ENCODE peak calls at places on chromosomes 7 and 10, in nine cellular contexts. Z, E, D, Q, F, T, V, G and C are unnamed samples.

GRCh38 chr7:111082351-111082750 is 8.6 kb upstream of the LRRN3 start:
- DNase-seq in E (no peak), V (no peak), T (no peak), Q (no peak), F (peak; percentile 74), D (no peak), Z (no peak), G (no peak), C (no peak)

GRCh38 chr10:97792058-97792721 is 20.4 kb upstream of the SFRP5 start:
- DNase-seq in V (peak; percentile 90), T (peak; percentile 60), D (peak; percentile 63), F (peak; percentile 25), E (peak; percentile 66), Z (peak; percentile 31), G (peak; percentile 67), Q (no peak), C (no peak)

GRCh38 chr7:63925262-63925625 is 73.4 kb upstream of the ZNF722 start:
- DNase-seq in F (no peak), G (no peak), Q (no peak), D (no peak), V (no peak), T (no peak), Z (no peak), E (no peak), C (no peak)

GRCh38 chr10:113524539-113525490 is 28.0 kb upstream of the HABP2 start:
- DNase-seq in G (no peak), Z (no peak), D (no peak), F (peak; percentile 5), Q (no peak), E (no peak), V (no peak), T (peak; percentile 23), C (no peak)

GRCh38 chr7:134832367-134832766 is 52.9 kb downstream of the CALD1 start:
- DNase-seq in D (no peak), F (no peak), Z (no peak), V (no peak), E (no peak), T (no peak), Q (no peak), G (no peak), C (no peak)

GRCh38 chr10:100982916-100983830 is 4.1 kb downstream of the MRPL43 start:
- DNase-seq in D (no peak), Q (peak; percentile 67), G (no peak), V (no peak), T (no peak), Z (peak; percentile 11), F (no peak), E (no peak), C (no peak)

GRCh38 chr10:30197186-30197585 is 137.8 kb upstream of the JCAD start:
- DNase-seq in E (no peak), F (no peak), T (no peak), Z (no peak), Q (no peak), D (no peak), V (no peak), G (no peak), C (no peak)

GRCh38 chr10:106925187-106925586 is 239.3 kb downstream of the SORCS1 start:
- DNase-seq in F (no peak), T (no peak), G (no peak), Z (no peak), D (no peak), V (peak; percentile 12), Q (no peak), E (no peak), C (no peak)

GRCh38 chr10:12539350-12540164 is 190.2 kb downstream of the CAMK1D start:
- DNase-seq in Q (no peak), V (no peak), F (no peak), G (no peak), T (no peak), D (peak; percentile 46), Z (no peak), E (no peak), C (no peak)

GRCh38 chr7:82443044-82443800 is at the start of gene CACNA2D1:
- DNase-seq in E (peak; percentile 31), F (no peak), D (peak; percentile 64), Q (no peak), G (no peak), V (peak; percentile 60), Z (no peak), T (peak; percentile 45), C (no peak)

GRCh38 chr10:22770270-22770669 is 55.9 kb upstream of the PIP4K2A start:
- DNase-seq in V (no peak), G (no peak), F (no peak), Q (no peak), E (no peak), T (no peak), D (no peak), Z (no peak), C (peak; percentile 77)

GRCh38 chr7:44824894-44825526 is 22.9 kb downstream of the H2AZ2 start:
- DNase-seq in Z (no peak), F (no peak), Q (no peak), T (peak; percentile 37), D (no peak), V (no peak), G (no peak), E (no peak), C (no peak)

GRCh38 chr7:122702872-122703510 is at the start of gene RNF148:
- DNase-seq in Q (no peak), F (no peak), T (no peak), G (no peak), D (no peak), V (no peak), Z (no peak), E (no peak), C (no peak)

GRCh38 chr10:6794441-6794840 is 214.4 kb upstream of the PRKCQ start:
- DNase-seq in E (no peak), Q (no peak), T (no peak), G (no peak), F (no peak), V (no peak), Z (no peak), D (no peak), C (no peak)

GRCh38 chr7:91126762-91127161 is 137.5 kb upstream of the FZD1 start:
- DNase-seq in E (no peak), F (no peak), Z (no peak), T (no peak), V (peak; percentile 66), Q (no peak), D (no peak), G (no peak), C (no peak)

GRCh38 chr10:1153253-1153763 is 97.1 kb downstream of the WDR37 start:
- DNase-seq in Q (no peak), V (no peak), F (no peak), D (no peak), G (no peak), T (no peak), E (no peak), Z (no peak), C (no peak)

GRCh38 chr10:6346621-6347020 is 143.9 kb downstream of the PFKFB3 start:
- DNase-seq in D (no peak), E (no peak), F (no peak), G (no peak), T (no peak), V (no peak), Q (no peak), Z (no peak), C (no peak)

GRCh38 chr7:151837285-151838042 is 39.5 kb downstream of the PRKAG2 start:
- DNase-seq in G (no peak), Q (no peak), V (peak; percentile 30), F (no peak), E (no peak), T (no peak), Z (no peak), D (peak; percentile 83), C (no peak)

GRCh38 chr7:106621393-106622132 is 39.4 kb downstream of the CCDC71L start:
- DNase-seq in Q (no peak), G (no peak), Z (no peak), T (no peak), V (no peak), D (no peak), F (no peak), E (no peak), C (no peak)
- H3K4me3 ChIP-seq in Q (no peak overlapping the region), G (no peak overlapping the region), Z (no peak overlapping the region), T (no peak overlapping the region), V (no peak overlapping the region), D (no peak overlapping the region), F (no peak overlapping the region), E (no peak overlapping the region), C (no peak overlapping the region)

GRCh38 chr7:13835442-13835841 is 154.0 kb downstream of the ETV1 start:
- DNase-seq in T (no peak), F (no peak), G (no peak), Q (no peak), E (no peak), V (peak; percentile 29), D (no peak), Z (no peak), C (no peak)

GRCh38 chr7:13833872-13834271 is 155.6 kb downstream of the ETV1 start:
- DNase-seq in Z (no peak), G (no peak), D (no peak), T (no peak), Q (no peak), F (no peak), V (no peak), E (no peak), C (no peak)

GRCh38 chr7:13832346-13832745 is 157.1 kb downstream of the ETV1 start:
- DNase-seq in Z (no peak), Q (no peak), D (no peak), G (no peak), E (no peak), T (no peak), F (no peak), V (no peak), C (no peak)

GRCh38 chr7:13830604-13830915 is 158.9 kb downstream of the ETV1 start:
- DNase-seq in V (no peak), D (no peak), Q (no peak), E (no peak), F (no peak), T (peak; percentile 49), G (no peak), Z (no peak), C (no peak)

DNA sequence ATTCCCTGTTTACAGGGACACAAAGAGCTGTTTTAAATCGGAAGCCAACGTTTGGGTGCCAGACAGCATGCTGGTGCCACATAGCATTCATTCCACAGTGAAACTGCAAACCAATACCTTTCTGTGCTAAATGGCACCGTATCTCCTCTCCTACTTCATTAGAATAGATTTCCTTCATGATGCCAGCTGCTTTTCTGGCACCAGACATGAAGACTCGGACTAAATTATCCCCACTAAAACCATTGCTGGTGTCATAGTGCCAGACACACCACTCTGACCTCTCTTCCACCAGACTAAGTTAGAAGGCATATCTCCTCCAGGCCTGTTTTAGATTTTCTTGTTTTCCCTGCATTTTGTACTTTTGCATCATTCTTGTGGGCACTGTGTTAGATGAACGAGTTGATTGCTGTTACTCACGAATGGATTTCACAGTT is 155.1 kb downstream of the ETV1 start:
- DNase-seq in Z (no peak), V (peak; percentile 56), T (no peak), D (no peak), G (no peak), Q (no peak), E (no peak), F (no peak), C (no peak)
- H3K4me3 ChIP-seq in Z (no peak overlapping the region), V (no peak overlapping the region), T (no peak overlapping the region), D (no peak overlapping the region), G (no peak overlapping the region), Q (no peak overlapping the region), E (no peak overlapping the region), F (no peak overlapping the region), C (no peak overlapping the region)

GRCh38 chr7:92667816-92668540 is 77.8 kb upstream of the FAM133B start:
- DNase-seq in Q (no peak), E (no peak), F (peak; percentile 73), G (no peak), T (no peak), D (no peak), V (no peak), Z (no peak), C (no peak)
- H3K4me3 ChIP-seq in Q (no peak overlapping the region), E (no peak overlapping the region), F (no peak overlapping the region), G (no peak overlapping the region), T (no peak overlapping the region), D (no peak overlapping the region), V (no peak overlapping the region), Z (no peak overlapping the region), C (no peak overlapping the region)

GRCh38 chr7:22385326-22385725 is 28.4 kb upstream of the RAPGEF5 start:
- DNase-seq in D (no peak), Q (no peak), T (no peak), Z (no peak), V (no peak), E (no peak), G (no peak), F (no peak), C (no peak)
- H3K4me3 ChIP-seq in D (no peak overlapping the region), Q (no peak overlapping the region), T (no peak overlapping the region), Z (no peak overlapping the region), V (no peak overlapping the region), E (no peak overlapping the region), G (no peak overlapping the region), F (no peak overlapping the region), C (no peak overlapping the region)